ENCODE peak calls at places on chromosome 13, in nine cellular contexts. J is heart left ventricle, P is ovary, T is esophagus squamous epithelium, Z is A549, W is adrenal gland, Y is H1, Q is breast epithelium, F is transverse colon. U is an unnamed sample.

GRCh38 chr13:27189192-27189591 is 17.6 kb upstream of the USP12 start:
- DNase-seq in Q (no peak), W (no peak), Y (no peak), J (no peak), Z (no peak), T (no peak), P (no peak), F (no peak), U (no peak)

GRCh38 chr13:82070411-82070810 is 1729.5 kb upstream of the SPRY2 start:
- DNase-seq in F (no peak), Y (no peak), W (no peak), P (no peak), J (no peak), Z (no peak), Q (no peak), T (no peak), U (no peak)

GRCh38 chr13:90201198-90201597 is 1146.3 kb upstream of the MIR17HG start:
- DNase-seq in F (no peak), Q (no peak), Z (no peak), W (no peak), P (no peak), J (no peak), T (no peak), Y (no peak), U (no peak)

GRCh38 chr13:31970237-31970930 is 61.2 kb upstream of the FRY start:
- DNase-seq in F (no peak), Y (no peak), P (no peak), T (no peak), Q (no peak), J (no peak), Z (no peak), W (no peak), U (no peak)

GRCh38 chr13:30906411-30906990 is 430 bp downstream of the MEDAG start:
- DNase-seq in T (no peak), Q (no peak), J (no peak), P (peak; percentile 24), Z (no peak), Y (no peak), F (no peak), W (no peak), U (no peak)

GRCh38 chr13:59946924-59947323 is 216.8 kb downstream of the DIAPH3 start:
- DNase-seq in F (no peak), Q (no peak), T (no peak), J (no peak), W (no peak), Z (no peak), P (no peak), Y (no peak), U (no peak)

GRCh38 chr13:35781661-35782060 is 305.2 kb upstream of the MAB21L1 start:
- DNase-seq in Q (no peak), P (no peak), J (no peak), F (no peak), Y (no peak), W (no peak), Z (no peak), T (no peak), U (no peak)

GRCh38 chr13:76383671-76384461 is 502.3 kb downstream of the KCTD12 start:
- DNase-seq in W (no peak), Z (no peak), J (peak; percentile 19), T (no peak), P (peak; percentile 28), Q (no peak), Y (no peak), F (peak; percentile 7), U (no peak)

GRCh38 chr13:108957369-108958012 is 328.1 kb downstream of the MYO16 start:
- DNase-seq in T (no peak), Z (peak; percentile 16), W (no peak), J (no peak), Y (no peak), Q (no peak), F (no peak), P (no peak), U (no peak)

GRCh38 chr13:98351636-98352035 is 174.6 kb upstream of the RNF113B start:
- DNase-seq in P (no peak), Y (no peak), T (no peak), F (no peak), W (no peak), Q (no peak), Z (no peak), J (no peak), U (peak; percentile 54)

GRCh38 chr13:104286566-104287290 is 1220.5 kb upstream of the SLC10A2 start:
- DNase-seq in T (no peak), Q (no peak), F (no peak), W (no peak), J (no peak), Y (no peak), P (no peak), Z (no peak), U (no peak)

GRCh38 chr13:29679357-29680050 is 84.0 kb upstream of the SLC7A1 start:
- DNase-seq in P (no peak), Z (no peak), F (peak; percentile 38), T (no peak), Y (no peak), Q (no peak), W (peak; percentile 35), J (peak; percentile 68), U (no peak)

GRCh38 chr13:59472134-59472533 is 691.6 kb downstream of the DIAPH3 start:
- DNase-seq in J (no peak), W (no peak), P (no peak), Z (no peak), Y (no peak), T (no peak), Q (no peak), F (no peak), U (no peak)

GRCh38 chr13:35356572-35356971 is 119.9 kb downstream of the MAB21L1 start:
- DNase-seq in P (no peak), T (no peak), W (no peak), F (no peak), Q (no peak), Z (no peak), Y (no peak), J (no peak), U (no peak)

GRCh38 chr13:45879666-45880065 is 28.1 kb upstream of the SIAH3 start:
- DNase-seq in P (no peak), J (peak; percentile 43), W (no peak), F (peak; percentile 10), Q (peak; percentile 53), T (no peak), Z (peak; percentile 12), Y (no peak), U (no peak)

DNA sequence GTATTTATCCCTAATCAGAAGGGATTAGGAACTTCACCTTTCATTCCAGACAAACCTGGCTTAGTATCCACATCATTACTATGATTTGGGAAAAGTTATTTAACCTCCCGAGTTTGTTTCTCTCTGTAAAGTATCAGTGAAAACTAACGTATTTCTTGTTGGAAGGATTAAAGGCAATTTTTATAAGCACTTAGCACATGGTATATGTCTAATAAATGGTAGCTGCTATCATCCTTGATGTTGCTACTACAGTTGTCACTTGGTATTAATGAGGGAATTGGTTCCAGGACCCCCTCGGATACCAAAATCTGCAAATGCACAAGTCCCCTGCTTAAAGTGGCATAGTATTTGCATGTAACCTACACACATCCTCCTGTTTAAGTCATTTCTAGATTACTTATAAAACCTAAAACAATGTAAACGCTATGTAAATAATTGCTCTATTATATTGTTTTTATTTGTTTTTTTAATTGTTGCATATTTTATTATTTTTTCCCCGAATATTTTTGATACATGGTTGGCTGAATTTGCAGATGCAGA is 42.7 kb upstream of the FAM124A start:
- DNase-seq in Y (no peak), F (no peak), W (no peak), Z (no peak), J (no peak), T (no peak), P (no peak), Q (no peak), U (no peak)
- TF ChIP-seq CTCF in Y (no peak), F (no peak), W (no peak), Z (no peak), J (no peak), T (no peak), P (no peak), Q (no peak), U (no peak)

GRCh38 chr13:42715909-42716308 is 65.5 kb upstream of the FAM216B start:
- DNase-seq in T (no peak), P (no peak), F (no peak), Z (no peak), Y (no peak), J (no peak), Q (no peak), W (no peak), U (no peak)

GRCh38 chr13:42722883-42723539 is 58.4 kb upstream of the FAM216B start:
- DNase-seq in T (no peak), Z (no peak), Q (no peak), J (no peak), Y (no peak), F (no peak), P (no peak), W (no peak), U (no peak)

GRCh38 chr13:42720858-42721219 is 60.5 kb upstream of the FAM216B start:
- DNase-seq in Q (no peak), W (no peak), J (no peak), Y (no peak), Z (no peak), P (no peak), F (no peak), T (no peak), U (no peak)

GRCh38 chr13:42720116-42720857 is 61.1 kb upstream of the FAM216B start:
- DNase-seq in P (peak; percentile 50), J (no peak), Y (no peak), Q (no peak), W (peak; percentile 25), F (peak; percentile 55), Z (peak; percentile 66), T (no peak), U (no peak)
- H3K4me3 ChIP-seq in P (no peak overlapping the region), J (no peak overlapping the region), Y (no peak overlapping the region), Q (no peak overlapping the region), W (no peak overlapping the region), F (no peak overlapping the region), Z (peak overlapping the region; percentile 12), T (no peak overlapping the region), U (no peak overlapping the region)

GRCh38 chr13:50131998-50132936 is 117.0 kb downstream of the KCNRG start:
- DNase-seq in Y (no peak), P (no peak), T (no peak), Z (no peak), W (no peak), J (no peak), F (no peak), Q (no peak), U (peak; percentile 68)
- TF ChIP-seq POLR2A in Y (no peak), P (no peak), T (no peak), Z (no peak), W (no peak), J (no peak), F (no peak), Q (no peak), U (no peak)

DNA sequence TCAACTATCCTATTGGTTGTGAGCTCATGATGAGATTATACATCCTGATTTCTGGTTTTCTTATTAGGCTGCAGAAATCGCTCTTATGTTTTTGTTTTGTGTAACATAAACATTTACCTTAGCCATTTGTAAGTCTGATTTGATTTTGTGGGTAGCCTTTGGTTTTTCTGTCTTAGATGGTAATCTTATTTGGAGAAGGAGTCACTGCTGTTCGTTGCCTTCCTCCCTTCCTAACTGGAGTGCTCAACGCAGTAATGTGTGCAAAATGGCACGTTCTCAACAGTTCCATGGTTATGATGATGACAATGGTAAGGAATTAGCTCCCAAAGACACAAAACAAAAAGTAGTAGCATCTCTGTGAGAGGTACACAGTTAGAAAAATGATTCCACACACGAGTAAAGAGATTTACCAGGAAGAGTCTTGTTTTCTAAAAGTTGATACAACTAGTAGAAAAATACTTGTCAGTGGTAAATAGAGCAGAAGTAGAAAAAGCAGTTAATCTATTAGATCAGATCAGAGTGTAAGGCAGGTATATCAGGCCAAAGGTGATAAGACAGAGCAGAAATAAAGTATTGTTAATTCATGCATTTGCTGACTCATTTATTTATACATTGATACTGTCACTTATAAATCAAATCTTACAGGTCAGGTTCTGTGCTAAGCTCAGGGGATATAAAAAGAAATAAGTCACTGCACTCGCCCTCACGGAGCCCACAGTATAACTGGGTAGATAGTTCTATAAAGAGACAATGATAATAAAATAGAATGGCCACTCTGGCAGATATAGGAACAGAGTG is 270.0 kb downstream of the NALCN start:
- DNase-seq in Q (no peak), P (no peak), Z (no peak), W (no peak), Y (no peak), J (no peak), T (no peak), F (no peak), U (no peak)
- TF ChIP-seq CTCF in Q (no peak), P (no peak), Z (no peak), W (no peak), Y (no peak), J (no peak), T (no peak), F (no peak), U (no peak)

U was measured in lower leg skin.